ENCODE peak calls at places on chromosomes 4 and X, in nine cellular contexts. One of them, this sample, is unnamed.

GRCh38 chr4:185567828-185568442 is 32.6 kb upstream of the PDLIM3 start:
- DNase-seq in fibroblast of lung: peak
- DNase-seq in neuronal stem cell: no peak
- DNase-seq in pancreas: no peak
- DNase-seq in stomach: no peak
- DNase-seq in CD4-positive, alpha-beta memory T cell: no peak
- DNase-seq in CD4-positive, CD25-positive, alpha-beta regulatory T cell: no peak
- DNase-seq in HL-60: no peak
- DNase-seq in kidney: peak
- DNase-seq in this sample: no peak

GRCh38 chr4:150173420-150173819 is 95.2 kb downstream of the DCLK2 start:
- DNase-seq in fibroblast of lung: no peak
- DNase-seq in neuronal stem cell: no peak
- DNase-seq in pancreas: no peak
- DNase-seq in stomach: no peak
- DNase-seq in CD4-positive, alpha-beta memory T cell: no peak
- DNase-seq in CD4-positive, CD25-positive, alpha-beta regulatory T cell: no peak
- DNase-seq in HL-60: no peak
- DNase-seq in kidney: no peak
- DNase-seq in this sample: no peak

GRCh38 chr4:5760246-5760645 is 49.2 kb downstream of the EVC start:
- DNase-seq in fibroblast of lung: no peak
- DNase-seq in neuronal stem cell: no peak
- DNase-seq in pancreas: no peak
- DNase-seq in stomach: no peak
- DNase-seq in CD4-positive, alpha-beta memory T cell: no peak
- DNase-seq in CD4-positive, CD25-positive, alpha-beta regulatory T cell: no peak
- DNase-seq in HL-60: no peak
- DNase-seq in kidney: no peak
- DNase-seq in this sample: no peak

GRCh38 chrX:17613979-17614572 is 123.2 kb upstream of the SCML1 start:
- DNase-seq in fibroblast of lung: peak
- DNase-seq in neuronal stem cell: no peak
- DNase-seq in pancreas: no peak
- DNase-seq in stomach: peak
- DNase-seq in CD4-positive, alpha-beta memory T cell: no peak
- DNase-seq in CD4-positive, CD25-positive, alpha-beta regulatory T cell: no peak
- DNase-seq in HL-60: no peak
- DNase-seq in kidney: no peak
- DNase-seq in this sample: peak

GRCh38 chr4:144748814-144749555 is 103.0 kb downstream of the HHIP start:
- DNase-seq in fibroblast of lung: no peak
- DNase-seq in neuronal stem cell: no peak
- DNase-seq in pancreas: no peak
- DNase-seq in stomach: no peak
- DNase-seq in CD4-positive, alpha-beta memory T cell: no peak
- DNase-seq in CD4-positive, CD25-positive, alpha-beta regulatory T cell: no peak
- DNase-seq in HL-60: no peak
- DNase-seq in kidney: no peak
- DNase-seq in this sample: no peak

GRCh38 chrX:29477878-29478277 is 737.5 kb upstream of the MAGEB2 start:
- DNase-seq in fibroblast of lung: no peak
- DNase-seq in neuronal stem cell: no peak
- DNase-seq in pancreas: no peak
- DNase-seq in stomach: no peak
- DNase-seq in CD4-positive, alpha-beta memory T cell: no peak
- DNase-seq in CD4-positive, CD25-positive, alpha-beta regulatory T cell: no peak
- DNase-seq in HL-60: no peak
- DNase-seq in kidney: no peak
- DNase-seq in this sample: no peak

GRCh38 chr4:8723222-8723980 is 130.8 kb downstream of the CPZ start:
- DNase-seq in fibroblast of lung: no peak
- DNase-seq in neuronal stem cell: no peak
- DNase-seq in pancreas: peak
- DNase-seq in stomach: no peak
- DNase-seq in CD4-positive, alpha-beta memory T cell: no peak
- DNase-seq in CD4-positive, CD25-positive, alpha-beta regulatory T cell: no peak
- DNase-seq in HL-60: no peak
- DNase-seq in kidney: peak
- DNase-seq in this sample: peak

GRCh38 chrX:124239911-124240310 is 92.5 kb upstream of the TEX13D start:
- DNase-seq in fibroblast of lung: no peak
- DNase-seq in neuronal stem cell: no peak
- DNase-seq in pancreas: no peak
- DNase-seq in stomach: no peak
- DNase-seq in CD4-positive, alpha-beta memory T cell: peak
- DNase-seq in CD4-positive, CD25-positive, alpha-beta regulatory T cell: peak
- DNase-seq in HL-60: no peak
- DNase-seq in kidney: no peak
- DNase-seq in this sample: no peak

GRCh38 chr4:186792994-186793393 is 69.3 kb upstream of the FAT1 start:
- DNase-seq in fibroblast of lung: peak
- DNase-seq in neuronal stem cell: no peak
- DNase-seq in pancreas: no peak
- DNase-seq in stomach: no peak
- DNase-seq in CD4-positive, alpha-beta memory T cell: no peak
- DNase-seq in CD4-positive, CD25-positive, alpha-beta regulatory T cell: no peak
- DNase-seq in HL-60: no peak
- DNase-seq in kidney: no peak
- DNase-seq in this sample: no peak

GRCh38 chr4:8155048-8155447 is 3.6 kb downstream of the ABLIM2 start:
- DNase-seq in fibroblast of lung: no peak
- DNase-seq in neuronal stem cell: no peak
- DNase-seq in pancreas: no peak
- DNase-seq in stomach: no peak
- DNase-seq in CD4-positive, alpha-beta memory T cell: no peak
- DNase-seq in CD4-positive, CD25-positive, alpha-beta regulatory T cell: no peak
- DNase-seq in HL-60: no peak
- DNase-seq in kidney: no peak
- DNase-seq in this sample: no peak

GRCh38 chr4:14965071-14965470 is 37.2 kb upstream of the CPEB2 start:
- DNase-seq in fibroblast of lung: peak
- DNase-seq in neuronal stem cell: no peak
- DNase-seq in pancreas: no peak
- DNase-seq in stomach: no peak
- DNase-seq in CD4-positive, alpha-beta memory T cell: no peak
- DNase-seq in CD4-positive, CD25-positive, alpha-beta regulatory T cell: no peak
- DNase-seq in HL-60: no peak
- DNase-seq in kidney: no peak
- DNase-seq in this sample: no peak

GRCh38 chr4:83024233-83024632 is 10.8 kb upstream of the COPS4 start:
- DNase-seq in fibroblast of lung: no peak
- DNase-seq in neuronal stem cell: no peak
- DNase-seq in pancreas: no peak
- DNase-seq in stomach: no peak
- DNase-seq in CD4-positive, alpha-beta memory T cell: no peak
- DNase-seq in CD4-positive, CD25-positive, alpha-beta regulatory T cell: no peak
- DNase-seq in HL-60: no peak
- DNase-seq in kidney: no peak
- DNase-seq in this sample: no peak

GRCh38 chr4:65670331-65671031 is at the start of gene EPHA5:
- DNase-seq in fibroblast of lung: peak
- DNase-seq in neuronal stem cell: peak
- DNase-seq in pancreas: peak
- DNase-seq in stomach: peak
- DNase-seq in CD4-positive, alpha-beta memory T cell: no peak
- DNase-seq in CD4-positive, CD25-positive, alpha-beta regulatory T cell: no peak
- DNase-seq in HL-60: no peak
- DNase-seq in kidney: peak
- DNase-seq in this sample: peak

GRCh38 chrX:102516314-102516936 is at the start of gene TMSB15A:
- DNase-seq in fibroblast of lung: peak
- DNase-seq in neuronal stem cell: peak
- DNase-seq in pancreas: peak
- DNase-seq in stomach: peak
- DNase-seq in CD4-positive, alpha-beta memory T cell: peak
- DNase-seq in CD4-positive, CD25-positive, alpha-beta regulatory T cell: peak
- DNase-seq in HL-60: no peak
- DNase-seq in kidney: peak
- DNase-seq in this sample: peak
- H3K27ac ChIP-seq in fibroblast of lung: no peak
- H3K27ac ChIP-seq in neuronal stem cell: peak
- H3K27ac ChIP-seq in pancreas: no peak
- H3K27ac ChIP-seq in stomach: no peak
- H3K27ac ChIP-seq in CD4-positive, alpha-beta memory T cell: no peak
- H3K27ac ChIP-seq in CD4-positive, CD25-positive, alpha-beta regulatory T cell: no peak
- H3K27ac ChIP-seq in HL-60: no peak
- H3K27ac ChIP-seq in kidney: no peak
- H3K27ac ChIP-seq in this sample: no peak

GRCh38 chrX:41720125-41720780 is 3.7 kb upstream of the GPR82 start:
- DNase-seq in fibroblast of lung: no peak
- DNase-seq in neuronal stem cell: no peak
- DNase-seq in pancreas: no peak
- DNase-seq in stomach: peak
- DNase-seq in CD4-positive, alpha-beta memory T cell: peak
- DNase-seq in CD4-positive, CD25-positive, alpha-beta regulatory T cell: no peak
- DNase-seq in HL-60: no peak
- DNase-seq in kidney: no peak
- DNase-seq in this sample: no peak

GRCh38 chrX:41711021-41711667 is 12.8 kb upstream of the GPR82 start:
- DNase-seq in fibroblast of lung: no peak
- DNase-seq in neuronal stem cell: no peak
- DNase-seq in pancreas: no peak
- DNase-seq in stomach: no peak
- DNase-seq in CD4-positive, alpha-beta memory T cell: no peak
- DNase-seq in CD4-positive, CD25-positive, alpha-beta regulatory T cell: no peak
- DNase-seq in HL-60: no peak
- DNase-seq in kidney: no peak
- DNase-seq in this sample: no peak

GRCh38 chrX:41716767-41717473 is 7.1 kb upstream of the GPR82 start:
- DNase-seq in fibroblast of lung: no peak
- DNase-seq in neuronal stem cell: no peak
- DNase-seq in pancreas: no peak
- DNase-seq in stomach: no peak
- DNase-seq in CD4-positive, alpha-beta memory T cell: no peak
- DNase-seq in CD4-positive, CD25-positive, alpha-beta regulatory T cell: no peak
- DNase-seq in HL-60: no peak
- DNase-seq in kidney: no peak
- DNase-seq in this sample: no peak

GRCh38 chrX:41718481-41719245 is 5.3 kb upstream of the GPR82 start:
- DNase-seq in fibroblast of lung: no peak
- DNase-seq in neuronal stem cell: peak
- DNase-seq in pancreas: no peak
- DNase-seq in stomach: no peak
- DNase-seq in CD4-positive, alpha-beta memory T cell: no peak
- DNase-seq in CD4-positive, CD25-positive, alpha-beta regulatory T cell: no peak
- DNase-seq in HL-60: no peak
- DNase-seq in kidney: no peak
- DNase-seq in this sample: no peak

GRCh38 chrX:41716217-41716616 is 7.8 kb upstream of the GPR82 start:
- DNase-seq in fibroblast of lung: no peak
- DNase-seq in neuronal stem cell: no peak
- DNase-seq in pancreas: no peak
- DNase-seq in stomach: no peak
- DNase-seq in CD4-positive, alpha-beta memory T cell: no peak
- DNase-seq in CD4-positive, CD25-positive, alpha-beta regulatory T cell: no peak
- DNase-seq in HL-60: no peak
- DNase-seq in kidney: no peak
- DNase-seq in this sample: no peak
- H3K27ac ChIP-seq in fibroblast of lung: no peak
- H3K27ac ChIP-seq in neuronal stem cell: no peak
- H3K27ac ChIP-seq in pancreas: no peak
- H3K27ac ChIP-seq in stomach: no peak
- H3K27ac ChIP-seq in CD4-positive, alpha-beta memory T cell: no peak
- H3K27ac ChIP-seq in CD4-positive, CD25-positive, alpha-beta regulatory T cell: no peak
- H3K27ac ChIP-seq in HL-60: no peak
- H3K27ac ChIP-seq in kidney: no peak
- H3K27ac ChIP-seq in this sample: no peak

DNA sequence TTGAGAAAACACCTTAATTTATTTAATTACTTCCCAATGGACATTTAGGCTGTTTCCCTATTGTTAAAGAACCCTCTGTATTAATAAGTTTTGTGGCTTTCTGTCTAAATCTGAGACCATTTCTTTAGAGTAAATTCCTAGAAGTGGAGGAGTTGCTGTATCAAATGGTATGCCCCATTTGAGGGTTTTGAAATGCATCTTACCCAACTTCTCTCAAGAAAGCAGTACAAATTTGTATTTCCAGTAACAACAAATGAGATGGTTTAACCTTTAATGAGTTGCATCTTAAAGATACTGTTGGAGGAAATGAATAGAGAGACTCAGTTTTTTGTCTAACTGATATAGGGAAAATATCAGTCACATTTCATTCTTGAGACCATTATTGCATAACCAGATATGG is 70.5 kb upstream of the CBLL2 start:
- DNase-seq in fibroblast of lung: no peak
- DNase-seq in neuronal stem cell: no peak
- DNase-seq in pancreas: no peak
- DNase-seq in stomach: no peak
- DNase-seq in CD4-positive, alpha-beta memory T cell: no peak
- DNase-seq in CD4-positive, CD25-positive, alpha-beta regulatory T cell: no peak
- DNase-seq in HL-60: no peak
- DNase-seq in kidney: no peak
- DNase-seq in this sample: no peak
- H3K27ac ChIP-seq in fibroblast of lung: no peak
- H3K27ac ChIP-seq in neuronal stem cell: no peak
- H3K27ac ChIP-seq in pancreas: no peak
- H3K27ac ChIP-seq in stomach: no peak
- H3K27ac ChIP-seq in CD4-positive, alpha-beta memory T cell: no peak
- H3K27ac ChIP-seq in CD4-positive, CD25-positive, alpha-beta regulatory T cell: no peak
- H3K27ac ChIP-seq in HL-60: no peak
- H3K27ac ChIP-seq in kidney: no peak
- H3K27ac ChIP-seq in this sample: no peak

GRCh38 chr4:109424093-109424818 is 9.4 kb upstream of the SEC24B start:
- DNase-seq in fibroblast of lung: no peak
- DNase-seq in neuronal stem cell: no peak
- DNase-seq in pancreas: no peak
- DNase-seq in stomach: no peak
- DNase-seq in CD4-positive, alpha-beta memory T cell: no peak
- DNase-seq in CD4-positive, CD25-positive, alpha-beta regulatory T cell: no peak
- DNase-seq in HL-60: no peak
- DNase-seq in kidney: no peak
- DNase-seq in this sample: peak
- H3K27ac ChIP-seq in fibroblast of lung: no peak
- H3K27ac ChIP-seq in neuronal stem cell: no peak
- H3K27ac ChIP-seq in pancreas: no peak
- H3K27ac ChIP-seq in stomach: no peak
- H3K27ac ChIP-seq in CD4-positive, alpha-beta memory T cell: no peak
- H3K27ac ChIP-seq in CD4-positive, CD25-positive, alpha-beta regulatory T cell: no peak
- H3K27ac ChIP-seq in HL-60: no peak
- H3K27ac ChIP-seq in kidney: no peak
- H3K27ac ChIP-seq in this sample: peak

GRCh38 chr4:69697536-69697935 is 44.5 kb upstream of the UGT2A1 start:
- DNase-seq in fibroblast of lung: no peak
- DNase-seq in neuronal stem cell: no peak
- DNase-seq in pancreas: no peak
- DNase-seq in stomach: no peak
- DNase-seq in CD4-positive, alpha-beta memory T cell: no peak
- DNase-seq in CD4-positive, CD25-positive, alpha-beta regulatory T cell: no peak
- DNase-seq in HL-60: no peak
- DNase-seq in kidney: no peak
- DNase-seq in this sample: no peak
- H3K27ac ChIP-seq in fibroblast of lung: no peak
- H3K27ac ChIP-seq in neuronal stem cell: no peak
- H3K27ac ChIP-seq in pancreas: no peak
- H3K27ac ChIP-seq in stomach: no peak
- H3K27ac ChIP-seq in CD4-positive, alpha-beta memory T cell: no peak
- H3K27ac ChIP-seq in CD4-positive, CD25-positive, alpha-beta regulatory T cell: no peak
- H3K27ac ChIP-seq in HL-60: no peak
- H3K27ac ChIP-seq in kidney: no peak
- H3K27ac ChIP-seq in this sample: no peak

This sample was measured in adrenal gland.